ENCODE peak calls at places on chromosomes 3 and 15, in eight cellular contexts. One of them, this sample, is unnamed.

GRCh38 chr15:95295905-95296618 is 1034.4 kb upstream of the NR2F2 start:
- DNase-seq in hypothalamus: no peak
- DNase-seq in endothelial cell: no peak
- DNase-seq in activated CD4-positive, alpha-beta T cell treated with anti-CD3 and anti-CD28 coated beads for 36 hours: no peak
- DNase-seq in stomach: no peak
- DNase-seq in cardiac fibroblast: no peak
- DNase-seq in posterior cingulate gyrus: no peak
- DNase-seq in HCEC 1CT: peak; percentile 45
- DNase-seq in this sample: no peak

GRCh38 chr15:57205027-57205855 is 171.1 kb upstream of the CGNL1 start:
- DNase-seq in hypothalamus: no peak
- DNase-seq in endothelial cell: no peak
- DNase-seq in activated CD4-positive, alpha-beta T cell treated with anti-CD3 and anti-CD28 coated beads for 36 hours: no peak
- DNase-seq in stomach: no peak
- DNase-seq in cardiac fibroblast: no peak
- DNase-seq in posterior cingulate gyrus: no peak
- DNase-seq in HCEC 1CT: no peak
- DNase-seq in this sample: no peak

GRCh38 chr3:30124435-30125390 is 481.7 kb upstream of the TGFBR2 start:
- DNase-seq in hypothalamus: no peak
- DNase-seq in endothelial cell: no peak
- DNase-seq in activated CD4-positive, alpha-beta T cell treated with anti-CD3 and anti-CD28 coated beads for 36 hours: no peak
- DNase-seq in stomach: no peak
- DNase-seq in cardiac fibroblast: peak; percentile 56
- DNase-seq in posterior cingulate gyrus: no peak
- DNase-seq in HCEC 1CT: no peak
- DNase-seq in this sample: peak; percentile 68

GRCh38 chr3:157127831-157128767 is 31.8 kb downstream of the CCNL1 start:
- DNase-seq in hypothalamus: no peak
- DNase-seq in endothelial cell: no peak
- DNase-seq in activated CD4-positive, alpha-beta T cell treated with anti-CD3 and anti-CD28 coated beads for 36 hours: peak; percentile 88
- DNase-seq in stomach: peak; percentile 37
- DNase-seq in cardiac fibroblast: peak; percentile 93
- DNase-seq in posterior cingulate gyrus: no peak
- DNase-seq in HCEC 1CT: peak; percentile 70
- DNase-seq in this sample: peak; percentile 89

GRCh38 chr15:66747223-66747622 is 45.2 kb downstream of the SMAD6 start:
- DNase-seq in hypothalamus: no peak
- DNase-seq in endothelial cell: no peak
- DNase-seq in activated CD4-positive, alpha-beta T cell treated with anti-CD3 and anti-CD28 coated beads for 36 hours: no peak
- DNase-seq in stomach: no peak
- DNase-seq in cardiac fibroblast: no peak
- DNase-seq in posterior cingulate gyrus: no peak
- DNase-seq in HCEC 1CT: no peak
- DNase-seq in this sample: no peak

GRCh38 chr3:62252614-62253147 is 120.7 kb downstream of the FEZF2 start:
- DNase-seq in hypothalamus: no peak
- DNase-seq in endothelial cell: no peak
- DNase-seq in activated CD4-positive, alpha-beta T cell treated with anti-CD3 and anti-CD28 coated beads for 36 hours: no peak
- DNase-seq in stomach: no peak
- DNase-seq in cardiac fibroblast: peak; percentile 31
- DNase-seq in posterior cingulate gyrus: no peak
- DNase-seq in HCEC 1CT: peak; percentile 3
- DNase-seq in this sample: peak; percentile 3

GRCh38 chr3:61637088-61638051 is 76.0 kb downstream of the PTPRG start:
- DNase-seq in hypothalamus: no peak
- DNase-seq in endothelial cell: no peak
- DNase-seq in activated CD4-positive, alpha-beta T cell treated with anti-CD3 and anti-CD28 coated beads for 36 hours: no peak
- DNase-seq in stomach: peak; percentile 74
- DNase-seq in cardiac fibroblast: peak; percentile 28
- DNase-seq in posterior cingulate gyrus: no peak
- DNase-seq in HCEC 1CT: no peak
- DNase-seq in this sample: peak; percentile 45

GRCh38 chr15:77186518-77187095 is 115.7 kb upstream of the TSPAN3 start:
- DNase-seq in hypothalamus: no peak
- DNase-seq in endothelial cell: no peak
- DNase-seq in activated CD4-positive, alpha-beta T cell treated with anti-CD3 and anti-CD28 coated beads for 36 hours: peak; percentile 30
- DNase-seq in stomach: no peak
- DNase-seq in cardiac fibroblast: peak; percentile 61
- DNase-seq in posterior cingulate gyrus: no peak
- DNase-seq in HCEC 1CT: peak; percentile 9
- DNase-seq in this sample: peak; percentile 47

GRCh38 chr15:60682615-60683014 is 203.7 kb upstream of the ICE2 start:
- DNase-seq in hypothalamus: no peak
- DNase-seq in endothelial cell: no peak
- DNase-seq in activated CD4-positive, alpha-beta T cell treated with anti-CD3 and anti-CD28 coated beads for 36 hours: no peak
- DNase-seq in stomach: no peak
- DNase-seq in cardiac fibroblast: peak; percentile 20
- DNase-seq in posterior cingulate gyrus: no peak
- DNase-seq in HCEC 1CT: no peak
- DNase-seq in this sample: no peak

GRCh38 chr15:101411085-101411484 is 78.4 kb downstream of the PCSK6 start:
- DNase-seq in hypothalamus: no peak
- DNase-seq in endothelial cell: no peak
- DNase-seq in activated CD4-positive, alpha-beta T cell treated with anti-CD3 and anti-CD28 coated beads for 36 hours: no peak
- DNase-seq in stomach: peak; percentile 15
- DNase-seq in cardiac fibroblast: no peak
- DNase-seq in posterior cingulate gyrus: no peak
- DNase-seq in HCEC 1CT: no peak
- DNase-seq in this sample: no peak

GRCh38 chr15:36643551-36643950 is 64.1 kb downstream of the CDIN1 start:
- DNase-seq in hypothalamus: no peak
- DNase-seq in endothelial cell: no peak
- DNase-seq in activated CD4-positive, alpha-beta T cell treated with anti-CD3 and anti-CD28 coated beads for 36 hours: no peak
- DNase-seq in stomach: no peak
- DNase-seq in cardiac fibroblast: peak; percentile 33
- DNase-seq in posterior cingulate gyrus: no peak
- DNase-seq in HCEC 1CT: no peak
- DNase-seq in this sample: peak; percentile 29

GRCh38 chr3:60142009-60142408 is 1092.2 kb upstream of the CFAP20DC start:
- DNase-seq in hypothalamus: no peak
- DNase-seq in endothelial cell: no peak
- DNase-seq in activated CD4-positive, alpha-beta T cell treated with anti-CD3 and anti-CD28 coated beads for 36 hours: no peak
- DNase-seq in stomach: no peak
- DNase-seq in cardiac fibroblast: no peak
- DNase-seq in posterior cingulate gyrus: no peak
- DNase-seq in HCEC 1CT: no peak
- DNase-seq in this sample: no peak

GRCh38 chr3:44120721-44121582 is 120.7 kb upstream of the TOPAZ1 start:
- DNase-seq in hypothalamus: no peak
- DNase-seq in endothelial cell: no peak
- DNase-seq in activated CD4-positive, alpha-beta T cell treated with anti-CD3 and anti-CD28 coated beads for 36 hours: no peak
- DNase-seq in stomach: no peak
- DNase-seq in cardiac fibroblast: peak; percentile 27
- DNase-seq in posterior cingulate gyrus: peak; percentile 20
- DNase-seq in HCEC 1CT: no peak
- DNase-seq in this sample: no peak

GRCh38 chr3:73580343-73580742 is 44.4 kb downstream of the PDZRN3 start:
- DNase-seq in hypothalamus: no peak
- DNase-seq in endothelial cell: no peak
- DNase-seq in activated CD4-positive, alpha-beta T cell treated with anti-CD3 and anti-CD28 coated beads for 36 hours: peak; percentile 41
- DNase-seq in stomach: no peak
- DNase-seq in cardiac fibroblast: peak; percentile 84
- DNase-seq in posterior cingulate gyrus: no peak
- DNase-seq in HCEC 1CT: peak; percentile 75
- DNase-seq in this sample: peak; percentile 100

GRCh38 chr3:98326036-98326435 is 27.6 kb upstream of the OR5K4 start:
- DNase-seq in hypothalamus: no peak
- DNase-seq in endothelial cell: no peak
- DNase-seq in activated CD4-positive, alpha-beta T cell treated with anti-CD3 and anti-CD28 coated beads for 36 hours: no peak
- DNase-seq in stomach: no peak
- DNase-seq in cardiac fibroblast: no peak
- DNase-seq in posterior cingulate gyrus: no peak
- DNase-seq in HCEC 1CT: no peak
- DNase-seq in this sample: no peak

GRCh38 chr3:195893121-195893449 is 15.3 kb downstream of the TNK2 start:
- DNase-seq in hypothalamus: peak; percentile 70
- DNase-seq in endothelial cell: no peak
- DNase-seq in activated CD4-positive, alpha-beta T cell treated with anti-CD3 and anti-CD28 coated beads for 36 hours: no peak
- DNase-seq in stomach: no peak
- DNase-seq in cardiac fibroblast: no peak
- DNase-seq in posterior cingulate gyrus: peak; percentile 52
- DNase-seq in HCEC 1CT: no peak
- DNase-seq in this sample: no peak

GRCh38 chr3:174821477-174821876 is 37.7 kb upstream of the NAALADL2 start:
- DNase-seq in hypothalamus: no peak
- DNase-seq in endothelial cell: no peak
- DNase-seq in activated CD4-positive, alpha-beta T cell treated with anti-CD3 and anti-CD28 coated beads for 36 hours: no peak
- DNase-seq in stomach: no peak
- DNase-seq in cardiac fibroblast: peak; percentile 31
- DNase-seq in posterior cingulate gyrus: no peak
- DNase-seq in HCEC 1CT: no peak
- DNase-seq in this sample: peak; percentile 59

GRCh38 chr15:74431645-74432044 is 2.1 kb downstream of the SEMA7A start:
- DNase-seq in hypothalamus: no peak
- DNase-seq in endothelial cell: no peak
- DNase-seq in activated CD4-positive, alpha-beta T cell treated with anti-CD3 and anti-CD28 coated beads for 36 hours: peak; percentile 59
- DNase-seq in stomach: no peak
- DNase-seq in cardiac fibroblast: no peak
- DNase-seq in posterior cingulate gyrus: no peak
- DNase-seq in HCEC 1CT: no peak
- DNase-seq in this sample: no peak

GRCh38 chr3:169953462-169954141 is 13.0 kb upstream of the SEC62 start:
- DNase-seq in hypothalamus: no peak
- DNase-seq in endothelial cell: no peak
- DNase-seq in activated CD4-positive, alpha-beta T cell treated with anti-CD3 and anti-CD28 coated beads for 36 hours: no peak
- DNase-seq in stomach: no peak
- DNase-seq in cardiac fibroblast: no peak
- DNase-seq in posterior cingulate gyrus: no peak
- DNase-seq in HCEC 1CT: no peak
- DNase-seq in this sample: no peak

GRCh38 chr3:10376353-10376752 is 55.4 kb upstream of the SEC13 start:
- DNase-seq in hypothalamus: no peak
- DNase-seq in endothelial cell: no peak
- DNase-seq in activated CD4-positive, alpha-beta T cell treated with anti-CD3 and anti-CD28 coated beads for 36 hours: no peak
- DNase-seq in stomach: no peak
- DNase-seq in cardiac fibroblast: no peak
- DNase-seq in posterior cingulate gyrus: no peak
- DNase-seq in HCEC 1CT: no peak
- DNase-seq in this sample: no peak

GRCh38 chr15:101309436-101310162 is 14.6 kb upstream of the SNRPA1 start:
- DNase-seq in hypothalamus: no peak
- DNase-seq in endothelial cell: no peak
- DNase-seq in activated CD4-positive, alpha-beta T cell treated with anti-CD3 and anti-CD28 coated beads for 36 hours: no peak
- DNase-seq in stomach: peak; percentile 17
- DNase-seq in cardiac fibroblast: no peak
- DNase-seq in posterior cingulate gyrus: no peak
- DNase-seq in HCEC 1CT: no peak
- DNase-seq in this sample: no peak